ENCODE peak calls at places on chromosomes 16 and 17, in nine cellular contexts. One of them, this sample, is unnamed.

GRCh38 chr16:87874639-87875472 is 5.5 kb upstream of the SLC7A5 start:
- DNase-seq in H1: peak; percentile 69
- DNase-seq in Peyer's patch: no peak
- DNase-seq in esophagus squamous epithelium: no peak
- DNase-seq in prostate gland: no peak
- DNase-seq in esophagus muscularis mucosa: no peak
- DNase-seq in thyroid gland: no peak
- DNase-seq in H54: no peak
- DNase-seq in body of pancreas: no peak
- DNase-seq in this sample: no peak

GRCh38 chr17:48612854-48613691 is 2.0 kb downstream of the HOXB8 start:
- DNase-seq in H1: no peak
- DNase-seq in esophagus muscularis mucosa: no peak
- DNase-seq in prostate gland: no peak
- DNase-seq in H54: no peak
- DNase-seq in esophagus squamous epithelium: no peak
- DNase-seq in Peyer's patch: no peak
- DNase-seq in thyroid gland: no peak
- DNase-seq in body of pancreas: peak; percentile 31
- DNase-seq in this sample: peak; percentile 47

GRCh38 chr16:5944971-5945370 is 847.4 kb upstream of the EEF2KMT start:
- DNase-seq in prostate gland: no peak
- DNase-seq in H1: no peak
- DNase-seq in esophagus squamous epithelium: no peak
- DNase-seq in thyroid gland: no peak
- DNase-seq in body of pancreas: no peak
- DNase-seq in esophagus muscularis mucosa: no peak
- DNase-seq in H54: no peak
- DNase-seq in Peyer's patch: no peak
- DNase-seq in this sample: no peak

GRCh38 chr16:82995927-82996441 is 369.2 kb downstream of the CDH13 start:
- DNase-seq in body of pancreas: no peak
- DNase-seq in H1: no peak
- DNase-seq in thyroid gland: peak; percentile 2
- DNase-seq in prostate gland: no peak
- DNase-seq in H54: peak; percentile 29
- DNase-seq in esophagus squamous epithelium: no peak
- DNase-seq in esophagus muscularis mucosa: no peak
- DNase-seq in Peyer's patch: no peak
- DNase-seq in this sample: no peak

GRCh38 chr17:82917656-82918345 is 78.0 kb upstream of the ZNF750 start:
- DNase-seq in Peyer's patch: no peak
- DNase-seq in thyroid gland: peak; percentile 32
- DNase-seq in H1: peak; percentile 77
- DNase-seq in H54: peak; percentile 33
- DNase-seq in body of pancreas: peak; percentile 42
- DNase-seq in prostate gland: no peak
- DNase-seq in esophagus muscularis mucosa: no peak
- DNase-seq in esophagus squamous epithelium: no peak
- DNase-seq in this sample: peak; percentile 40

GRCh38 chr17:29837531-29837930 is 92.5 kb downstream of the SSH2 start:
- DNase-seq in thyroid gland: no peak
- DNase-seq in Peyer's patch: no peak
- DNase-seq in H54: no peak
- DNase-seq in prostate gland: no peak
- DNase-seq in esophagus muscularis mucosa: no peak
- DNase-seq in body of pancreas: no peak
- DNase-seq in H1: no peak
- DNase-seq in esophagus squamous epithelium: no peak
- DNase-seq in this sample: no peak

GRCh38 chr17:33273271-33273670 is 19.8 kb downstream of the ASIC2 start:
- DNase-seq in esophagus muscularis mucosa: no peak
- DNase-seq in Peyer's patch: no peak
- DNase-seq in thyroid gland: no peak
- DNase-seq in body of pancreas: no peak
- DNase-seq in H54: no peak
- DNase-seq in prostate gland: no peak
- DNase-seq in H1: no peak
- DNase-seq in esophagus squamous epithelium: no peak
- DNase-seq in this sample: no peak

GRCh38 chr17:34313164-34313563 is 6.1 kb upstream of the CCL8 start:
- DNase-seq in esophagus squamous epithelium: no peak
- DNase-seq in H1: no peak
- DNase-seq in body of pancreas: no peak
- DNase-seq in prostate gland: no peak
- DNase-seq in H54: no peak
- DNase-seq in thyroid gland: no peak
- DNase-seq in esophagus muscularis mucosa: peak; percentile 78
- DNase-seq in Peyer's patch: no peak
- DNase-seq in this sample: no peak

GRCh38 chr16:23148513-23149266 is 562 bp downstream of the USP31 start:
- DNase-seq in body of pancreas: peak; percentile 84
- DNase-seq in Peyer's patch: peak; percentile 40
- DNase-seq in H54: no peak
- DNase-seq in prostate gland: peak; percentile 66
- DNase-seq in esophagus squamous epithelium: peak; percentile 9
- DNase-seq in H1: peak; percentile 71
- DNase-seq in thyroid gland: peak; percentile 82
- DNase-seq in esophagus muscularis mucosa: no peak
- DNase-seq in this sample: peak; percentile 90

DNA sequence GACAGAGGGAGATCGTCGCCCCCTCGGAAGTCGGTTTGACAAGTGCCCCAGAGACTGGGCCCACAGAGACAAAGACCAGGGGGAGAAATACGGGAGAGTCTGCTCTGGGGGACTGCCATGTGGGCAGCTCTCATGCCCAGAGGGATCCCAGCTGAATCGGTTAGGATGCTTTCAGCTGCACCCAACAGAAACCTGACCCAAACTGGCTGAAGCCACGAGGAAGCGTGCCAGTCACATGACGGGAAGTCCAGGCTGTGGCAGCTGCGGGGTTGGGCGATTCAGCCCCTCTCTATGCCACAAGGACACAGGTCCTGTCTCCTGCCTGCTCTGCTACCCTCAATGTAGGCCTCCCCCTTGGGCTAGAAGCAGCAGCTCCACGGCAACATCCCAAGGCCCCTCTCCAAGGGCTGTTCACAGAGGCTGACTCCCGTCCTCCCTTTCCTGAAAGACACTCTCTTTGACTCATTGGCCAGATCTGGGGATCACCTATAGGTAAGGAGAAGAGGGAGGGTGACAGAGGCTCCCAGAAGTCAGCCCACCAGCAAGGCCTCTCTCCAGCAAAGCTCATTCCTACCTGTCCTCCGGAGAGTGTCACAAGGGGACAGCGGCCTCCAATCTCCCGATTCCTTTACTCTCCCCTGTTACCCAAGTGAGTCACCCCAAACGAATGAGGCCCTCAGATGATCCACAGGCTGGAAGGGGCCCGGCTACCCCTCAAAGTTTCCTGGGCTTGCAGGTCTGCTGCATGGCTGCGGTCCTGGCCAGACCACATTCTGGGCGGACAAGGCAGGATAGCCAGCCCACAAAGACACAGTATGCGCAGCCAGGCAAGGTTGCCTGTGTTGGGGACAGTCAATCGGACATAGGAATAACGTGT is 75.8 kb downstream of the RBFOX3 start:
- DNase-seq in body of pancreas: no peak
- DNase-seq in esophagus squamous epithelium: no peak
- DNase-seq in esophagus muscularis mucosa: no peak
- DNase-seq in Peyer's patch: no peak
- DNase-seq in prostate gland: no peak
- DNase-seq in H1: no peak
- DNase-seq in thyroid gland: no peak
- DNase-seq in H54: no peak
- DNase-seq in this sample: no peak
- TF ChIP-seq POLR2A in body of pancreas: no peak
- TF ChIP-seq POLR2A in esophagus squamous epithelium: no peak
- TF ChIP-seq POLR2A in esophagus muscularis mucosa: no peak
- TF ChIP-seq POLR2A in Peyer's patch: no peak
- TF ChIP-seq POLR2A in prostate gland: no peak
- TF ChIP-seq POLR2A in H1: no peak
- TF ChIP-seq POLR2A in thyroid gland: no peak
- TF ChIP-seq POLR2A in H54: no peak
- TF ChIP-seq POLR2A in this sample: no peak

DNA sequence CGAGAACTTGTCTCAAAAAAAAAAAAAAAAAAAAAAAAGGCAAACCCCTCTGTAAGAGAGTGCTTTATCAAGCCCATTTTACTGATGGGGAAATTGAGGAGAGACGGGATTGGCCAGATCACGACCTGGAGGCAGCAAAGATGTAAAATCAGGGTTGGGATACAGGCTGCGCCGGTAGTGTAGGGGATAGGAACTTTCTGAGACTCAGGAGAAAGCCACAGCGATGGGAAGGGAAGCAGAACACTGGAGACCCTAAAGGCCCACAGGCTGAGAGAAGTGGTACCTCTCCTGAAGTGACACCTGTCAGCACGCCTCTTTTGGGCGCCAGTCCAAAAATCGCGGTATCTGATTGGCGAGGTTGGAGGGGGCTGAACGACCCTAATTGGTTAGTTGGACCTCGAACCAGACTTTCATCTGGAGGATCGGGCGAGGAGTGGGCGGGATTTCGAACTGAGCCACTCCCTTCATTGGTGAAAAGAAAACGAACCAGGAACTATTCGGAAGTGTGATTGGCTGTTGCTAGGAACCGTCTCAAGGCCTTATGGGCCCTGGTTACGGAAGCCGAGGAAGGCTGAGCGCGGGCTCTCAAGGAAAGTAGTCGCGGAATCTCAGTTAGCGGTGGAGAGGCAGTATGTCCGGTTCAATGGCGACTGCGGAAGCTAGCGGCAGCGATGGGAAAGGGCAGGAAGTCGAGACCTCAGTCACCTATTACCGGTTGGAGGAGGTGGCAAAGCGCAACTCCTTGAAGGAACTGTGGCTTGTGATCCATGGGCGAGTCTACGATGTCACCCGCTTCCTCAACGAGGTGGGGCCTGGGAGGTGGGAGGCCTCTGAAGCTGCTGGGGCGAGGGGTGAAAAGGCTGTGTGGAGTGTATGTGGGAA is at the start of gene CYB5B:
- DNase-seq in esophagus muscularis mucosa: peak; percentile 98
- DNase-seq in Peyer's patch: peak; percentile 97
- DNase-seq in body of pancreas: peak; percentile 97
- DNase-seq in prostate gland: peak; percentile 95
- DNase-seq in H54: peak; percentile 87
- DNase-seq in thyroid gland: peak; percentile 98
- DNase-seq in H1: peak; percentile 91
- DNase-seq in esophagus squamous epithelium: peak; percentile 86
- DNase-seq in this sample: peak; percentile 96
- TF ChIP-seq POLR2A in esophagus muscularis mucosa: peak; percentile 47
- TF ChIP-seq POLR2A in Peyer's patch: peak; percentile 72
- TF ChIP-seq POLR2A in body of pancreas: peak; percentile 90
- TF ChIP-seq POLR2A in prostate gland: peak; percentile 67
- TF ChIP-seq POLR2A in H54: peak; percentile 63
- TF ChIP-seq POLR2A in thyroid gland: no peak
- TF ChIP-seq POLR2A in H1: peak; percentile 62
- TF ChIP-seq POLR2A in esophagus squamous epithelium: peak; percentile 82
- TF ChIP-seq POLR2A in this sample: peak; percentile 88

DNA sequence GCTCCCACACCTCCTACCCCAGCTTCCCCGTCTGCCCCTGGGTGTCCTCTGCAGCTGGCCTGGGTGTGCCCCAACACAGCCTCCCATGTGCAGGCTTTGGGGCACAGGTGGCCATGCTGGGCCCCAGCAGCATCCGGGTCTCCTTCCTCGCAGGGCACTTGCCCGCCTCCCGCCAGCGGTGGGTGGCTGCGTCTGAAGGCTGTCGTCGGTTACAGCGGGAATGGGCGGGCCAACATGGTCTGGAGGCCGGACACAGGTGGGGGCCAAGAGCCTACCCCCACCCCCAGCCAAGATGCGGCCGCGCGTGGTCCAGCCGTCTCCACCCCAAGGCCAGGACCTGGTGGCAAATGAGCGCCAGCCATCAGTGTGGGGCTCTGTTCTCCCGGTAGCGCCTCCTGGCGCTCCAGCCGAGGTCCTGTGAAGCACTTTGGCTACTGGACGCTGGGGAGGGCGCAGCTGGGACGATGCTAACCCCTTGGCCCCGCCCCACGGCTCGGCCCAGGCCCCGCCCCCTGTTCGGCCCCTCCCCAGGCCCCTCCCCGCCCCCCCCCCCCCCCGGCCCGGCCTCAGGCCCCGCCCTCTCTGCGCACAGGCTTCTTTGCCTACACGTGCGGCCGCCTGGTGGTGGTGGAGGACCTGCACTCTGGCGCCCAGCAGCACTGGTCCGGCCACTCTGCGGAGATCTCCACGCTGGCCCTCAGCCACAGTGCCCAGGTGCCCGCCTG is 7.3 kb upstream of the RHOT2 start:
- DNase-seq in body of pancreas: peak; percentile 99
- DNase-seq in esophagus muscularis mucosa: peak; percentile 97
- DNase-seq in Peyer's patch: peak; percentile 86
- DNase-seq in H1: peak; percentile 86
- DNase-seq in esophagus squamous epithelium: no peak
- DNase-seq in thyroid gland: peak; percentile 97
- DNase-seq in prostate gland: peak; percentile 86
- DNase-seq in H54: no peak
- DNase-seq in this sample: peak; percentile 94
- TF ChIP-seq POLR2A in body of pancreas: peak; percentile 42
- TF ChIP-seq POLR2A in esophagus muscularis mucosa: no peak
- TF ChIP-seq POLR2A in Peyer's patch: no peak
- TF ChIP-seq POLR2A in H1: no peak
- TF ChIP-seq POLR2A in esophagus squamous epithelium: no peak
- TF ChIP-seq POLR2A in thyroid gland: no peak
- TF ChIP-seq POLR2A in prostate gland: peak; percentile 8
- TF ChIP-seq POLR2A in H54: no peak
- TF ChIP-seq POLR2A in this sample: no peak

DNA sequence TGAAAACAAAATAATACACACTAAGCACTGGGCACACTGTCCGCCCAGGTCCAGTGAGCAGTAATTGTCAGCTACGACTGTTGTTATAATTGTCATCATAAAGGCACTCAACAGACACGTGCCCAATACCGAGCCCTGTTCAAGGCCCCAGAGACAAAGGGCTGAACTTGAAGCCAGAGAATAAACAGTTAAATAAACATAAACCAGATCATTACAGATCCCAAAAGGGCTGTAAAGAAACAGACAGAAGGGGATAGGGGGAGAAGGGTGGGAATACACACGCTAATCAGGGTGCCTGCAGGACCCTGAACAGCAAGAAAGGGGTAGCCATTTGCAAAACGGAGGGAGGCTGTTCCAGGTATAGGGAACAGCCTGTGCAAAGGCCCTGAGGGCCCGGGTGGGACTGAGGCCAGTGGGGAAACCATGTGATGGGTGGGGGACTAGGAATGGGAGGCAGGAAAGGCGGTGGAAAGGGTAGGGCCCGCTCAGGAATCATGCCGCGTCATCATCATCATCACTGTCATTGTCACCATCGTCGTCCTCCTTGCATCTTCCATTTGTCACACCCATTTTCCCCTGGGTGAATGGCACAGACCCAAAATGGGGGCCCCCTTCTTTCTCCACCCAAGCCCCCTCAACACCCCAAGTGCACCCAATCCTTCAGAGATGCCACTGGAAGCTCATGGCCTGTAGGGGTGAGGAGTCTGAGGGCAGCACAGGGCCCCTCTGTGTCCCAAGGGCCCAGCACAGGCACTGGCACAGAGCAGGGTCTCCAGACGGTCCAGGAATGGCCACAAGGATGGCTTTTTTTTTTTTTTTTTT is 6.3 kb downstream of the CARHSP1 start:
- DNase-seq in thyroid gland: no peak
- DNase-seq in Peyer's patch: no peak
- DNase-seq in H54: no peak
- DNase-seq in esophagus muscularis mucosa: no peak
- DNase-seq in prostate gland: no peak
- DNase-seq in body of pancreas: no peak
- DNase-seq in esophagus squamous epithelium: no peak
- DNase-seq in H1: no peak
- DNase-seq in this sample: peak; percentile 11
- TF ChIP-seq POLR2A in thyroid gland: no peak
- TF ChIP-seq POLR2A in Peyer's patch: no peak
- TF ChIP-seq POLR2A in H54: no peak
- TF ChIP-seq POLR2A in esophagus muscularis mucosa: no peak
- TF ChIP-seq POLR2A in prostate gland: no peak
- TF ChIP-seq POLR2A in body of pancreas: no peak
- TF ChIP-seq POLR2A in esophagus squamous epithelium: no peak
- TF ChIP-seq POLR2A in H1: no peak
- TF ChIP-seq POLR2A in this sample: no peak